ENCODE peak calls at places on chromosomes 12 and 14, in eight cellular contexts. V, Z, H, I, R, B, Y and D are unnamed samples.

GRCh38 chr14:61705017-61705416 is 9.7 kb downstream of the HIF1A start:
- DNase-seq in V (no peak), Y (no peak), Z (peak; percentile 38), R (no peak), H (no peak), B (no peak), I (no peak), D (no peak)

GRCh38 chr12:9707864-9708808 is 24.8 kb downstream of the CLECL1 start:
- DNase-seq in V (peak; percentile 31), Y (peak; percentile 64), B (peak; percentile 31), I (peak; percentile 36), R (peak; percentile 62), Z (peak; percentile 76), H (peak; percentile 34), D (peak; percentile 41)

GRCh38 chr14:75293920-75294648 is 15.5 kb downstream of the FOS start:
- DNase-seq in B (peak; percentile 91), Y (peak; percentile 97), R (peak; percentile 98), I (peak; percentile 97), H (peak; percentile 95), Z (peak; percentile 99), V (peak; percentile 94), D (peak; percentile 98)

GRCh38 chr12:88904705-88905104 is 324.4 kb upstream of the KITLG start:
- DNase-seq in I (no peak), R (peak; percentile 8), V (no peak), Z (no peak), H (no peak), Y (no peak), B (peak; percentile 30), D (peak; percentile 21)

GRCh38 chr14:65879218-65880009 is 466.9 kb downstream of the FUT8 start:
- DNase-seq in I (no peak), B (no peak), R (no peak), V (no peak), H (no peak), Z (peak; percentile 63), Y (no peak), D (no peak)

GRCh38 chr14:58574623-58575022 is 63.1 kb upstream of the DACT1 start:
- DNase-seq in Z (peak; percentile 24), H (no peak), V (no peak), R (no peak), Y (no peak), I (no peak), B (no peak), D (no peak)

GRCh38 chr14:96590190-96590860 is 88.1 kb downstream of the PAPOLA start:
- DNase-seq in Y (no peak), B (no peak), V (no peak), Z (no peak), H (no peak), I (no peak), R (no peak), D (no peak)

GRCh38 chr12:79174656-79175055 is 310.1 kb downstream of the SYT1 start:
- DNase-seq in Z (peak; percentile 73), R (no peak), Y (no peak), H (no peak), V (no peak), B (peak; percentile 5), I (no peak), D (peak; percentile 2)

GRCh38 chr12:125113800-125114199 is 48.6 kb downstream of the AACS start:
- DNase-seq in B (no peak), H (no peak), Z (no peak), R (no peak), Y (no peak), I (no peak), V (no peak), D (no peak)

GRCh38 chr12:22173154-22173553 is 127.1 kb downstream of the CMAS start:
- DNase-seq in V (no peak), Z (no peak), H (no peak), B (no peak), I (no peak), Y (no peak), R (no peak), D (no peak)

GRCh38 chr14:103259801-103260628 is 74.0 kb upstream of the EIF5 start:
- DNase-seq in I (peak; percentile 44), Y (no peak), V (no peak), R (peak; percentile 34), H (no peak), Z (no peak), B (no peak), D (peak; percentile 57)

GRCh38 chr14:91869556-91869955 is 2.2 kb upstream of the TC2N start:
- DNase-seq in B (peak; percentile 12), Z (no peak), Y (no peak), V (no peak), I (no peak), R (peak; percentile 52), H (no peak), D (no peak)

GRCh38 chr12:14995583-14996425 is 23.0 kb downstream of the PDE6H start:
- DNase-seq in I (no peak), H (no peak), V (no peak), Y (no peak), R (no peak), B (peak; percentile 52), Z (peak; percentile 87), D (no peak)

GRCh38 chr14:76768201-76768656 is 7.0 kb downstream of the VASH1 start:
- DNase-seq in H (peak; percentile 73), B (no peak), R (no peak), V (peak; percentile 61), Y (peak; percentile 9), Z (peak; percentile 56), I (no peak), D (no peak)

GRCh38 chr12:6769003-6769389 is 2.8 kb downstream of the PTMS start:
- DNase-seq in V (no peak), R (peak; percentile 52), Y (peak; percentile 75), I (peak; percentile 84), Z (peak; percentile 52), H (peak; percentile 53), B (no peak), D (peak; percentile 69)

GRCh38 chr12:106276032-106276728 is 26.4 kb upstream of the TCP11L2 start:
- DNase-seq in B (no peak), I (no peak), Y (no peak), R (no peak), Z (no peak), V (no peak), H (no peak), D (no peak)

GRCh38 chr14:76450476-76450875 is 74.5 kb downstream of the ESRRB start:
- DNase-seq in Z (no peak), V (no peak), B (no peak), Y (no peak), R (no peak), I (no peak), H (no peak), D (no peak)

GRCh38 chr14:39704581-39704980 is 272.3 kb upstream of the FBXO33 start:
- DNase-seq in R (no peak), V (no peak), H (no peak), Z (no peak), I (no peak), Y (no peak), B (no peak), D (no peak)
- TF ChIP-seq CTCF in R (no peak), V (no peak), H (peak; percentile 38), Z (no peak), I (no peak), Y (no peak), B (peak; percentile 52), D (no peak)

DNA sequence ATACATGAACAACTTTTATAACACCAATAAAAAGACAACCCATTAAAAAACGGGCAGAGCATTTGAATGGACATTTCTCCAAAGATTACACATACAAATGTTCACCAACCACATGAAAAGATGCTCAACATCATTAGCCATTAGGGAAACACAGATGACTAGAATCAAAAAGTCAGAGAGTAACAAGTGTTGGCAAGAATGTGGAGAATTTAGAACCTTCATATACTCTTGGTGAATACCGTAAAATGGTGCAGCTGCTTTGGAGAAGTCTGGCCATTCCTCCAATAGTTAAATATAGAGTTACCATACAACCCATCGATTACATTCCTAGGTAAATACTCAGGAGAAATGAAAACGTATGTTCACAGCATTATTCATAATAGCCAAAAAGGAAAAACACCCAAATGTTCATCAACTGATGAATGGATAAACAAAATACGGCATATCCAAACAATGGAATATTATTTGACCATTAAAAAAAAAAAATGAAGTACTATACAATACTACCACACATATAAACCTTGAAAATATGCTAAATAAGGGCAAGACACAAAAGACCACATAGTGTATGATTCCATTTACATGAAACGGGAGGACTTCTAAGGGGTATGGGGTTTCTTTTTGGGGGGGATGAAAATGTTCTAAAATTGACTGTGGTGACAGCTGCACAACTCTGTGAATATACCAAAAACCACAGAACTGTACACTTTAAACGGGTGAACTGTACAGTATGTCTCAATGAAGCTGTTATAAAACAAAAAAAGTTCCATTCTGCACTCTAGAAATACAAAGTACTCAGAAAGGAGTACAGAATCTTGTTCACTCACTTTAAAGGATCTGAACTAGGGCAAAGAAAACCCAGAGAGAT is 3.2 kb downstream of the CORO1C start:
- DNase-seq in R (no peak), V (no peak), I (no peak), B (no peak), Y (no peak), Z (no peak), H (no peak), D (no peak)
- H3K4me3 ChIP-seq in R (no peak overlapping the region), V (peak overlapping the region; percentile 87), I (no peak overlapping the region), B (no peak overlapping the region), Y (no peak overlapping the region), Z (no peak overlapping the region), H (peak overlapping the region; percentile 90), D (no peak overlapping the region)

DNA sequence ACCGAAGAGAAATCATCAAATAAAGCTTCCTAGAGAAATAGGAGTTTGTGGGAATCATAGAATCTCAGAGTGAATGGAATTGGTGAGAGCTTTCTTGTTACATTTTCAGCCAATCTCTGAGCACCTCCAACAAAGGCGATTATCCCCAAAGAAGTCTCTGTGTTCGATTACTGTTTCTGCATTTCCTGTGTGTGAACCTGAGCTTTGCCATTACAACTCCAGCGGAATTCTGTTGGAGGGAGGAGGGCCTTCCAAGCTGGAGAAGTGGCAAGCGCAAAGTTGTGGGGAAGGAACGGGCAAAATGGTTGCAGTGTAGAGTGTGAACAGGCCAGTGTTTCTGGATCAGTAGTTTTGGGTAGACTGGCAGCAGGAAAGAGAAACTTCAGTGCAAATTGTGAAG is 23.1 kb downstream of the TMEM117 start:
- DNase-seq in H (no peak), I (no peak), R (no peak), V (no peak), B (no peak), Z (no peak), Y (no peak), D (no peak)
- H3K9me3 ChIP-seq in H (no peaks in the 10 kb centered on the region), I (no peaks in the 10 kb centered on the region), R (no peaks in the 10 kb centered on the region), V (no peaks in the 10 kb centered on the region), B (no peaks in the 10 kb centered on the region), Z (no peaks in the 10 kb centered on the region), Y (no peaks in the 10 kb centered on the region), D (no peaks in the 10 kb centered on the region)

GRCh38 chr14:105071942-105072341 is 6.7 kb upstream of the GPR132 start:
- DNase-seq in Y (no peak), I (no peak), V (no peak), H (no peak), Z (no peak), R (no peak), B (no peak), D (no peak)

GRCh38 chr14:105074601-105075053 is 9.4 kb upstream of the GPR132 start:
- DNase-seq in V (no peak), Z (no peak), B (no peak), Y (peak; percentile 69), R (no peak), I (no peak), H (no peak), D (peak; percentile 62)

GRCh38 chr14:105073720-105074600 is 8.7 kb upstream of the GPR132 start:
- DNase-seq in I (no peak), R (no peak), H (no peak), V (no peak), Z (no peak), B (no peak), Y (no peak), D (no peak)

GRCh38 chr14:105072381-105072861 is 7.2 kb upstream of the GPR132 start:
- DNase-seq in V (no peak), Z (no peak), I (no peak), R (no peak), H (no peak), B (no peak), Y (peak; percentile 96), D (peak; percentile 47)

GRCh38 chr14:105072892-105073719 is 7.9 kb upstream of the GPR132 start:
- DNase-seq in Y (no peak), V (no peak), R (no peak), Z (no peak), I (no peak), H (no peak), B (no peak), D (peak; percentile 49)
- TF ChIP-seq CTCF in Y (no peak), V (no peak), R (no peak), Z (no peak), I (no peak), H (no peak), B (no peak), D (no peak)